ENCODE peak calls at places on chromosomes 13 and 19, in six cellular contexts. S, J, R, U, C and Y are unnamed samples.

GRCh38 chr19:44644391-44645016 is 794 bp downstream of the PVR start:
- DNase-seq in S (no peak), J (peak), U (peak), C (no peak), R (no peak), Y (peak)

GRCh38 chr13:111115051-111115840 is at the start of gene ARHGEF7:
- DNase-seq in R (no peak), J (no peak), C (no peak), U (peak), S (no peak), Y (no peak)

GRCh38 chr13:75123428-75123827 is 358.5 kb downstream of the TBC1D4 start:
- DNase-seq in S (no peak), R (no peak), U (no peak), C (no peak), J (no peak), Y (no peak)

GRCh38 chr19:5430237-5430636 is 25.0 kb upstream of the ZNRF4 start:
- DNase-seq in C (no peak), J (no peak), U (no peak), S (no peak), R (no peak), Y (no peak)

GRCh38 chr19:17103177-17103576 is 27.6 kb downstream of the MYO9B start:
- DNase-seq in R (no peak), J (peak), S (no peak), U (peak), C (no peak), Y (peak)

GRCh38 chr19:38634757-38635482 is 12.5 kb upstream of the ACTN4 start:
- DNase-seq in U (peak), S (no peak), R (peak), J (peak), C (peak), Y (peak)

GRCh38 chr13:110387451-110388140 is 80.5 kb downstream of the COL4A2 start:
- DNase-seq in U (peak), C (peak), S (no peak), J (peak), R (no peak), Y (no peak)

GRCh38 chr19:35449347-35450043 is 1.4 kb downstream of the FFAR2 start:
- DNase-seq in J (no peak), C (no peak), R (no peak), S (no peak), U (no peak), Y (no peak)

GRCh38 chr19:45955905-45956608 is 17.6 kb downstream of the NOVA2 start:
- DNase-seq in U (no peak), J (peak), S (no peak), R (no peak), C (no peak), Y (peak)

GRCh38 chr13:67231481-67231940 is 1.4 kb upstream of the PCDH9 start:
- DNase-seq in S (no peak), R (no peak), U (no peak), J (peak), C (no peak), Y (no peak)

GRCh38 chr19:18946335-18946734 is 5.3 kb upstream of the HOMER3 start:
- DNase-seq in U (no peak), J (no peak), S (no peak), R (no peak), C (no peak), Y (no peak)

GRCh38 chr13:55654243-55654642 is 1486.5 kb upstream of the PRR20A start:
- DNase-seq in S (no peak), U (no peak), R (no peak), C (no peak), J (no peak), Y (no peak)

GRCh38 chr19:19111967-19112580 is 26.2 kb downstream of the TMEM161A start:
- DNase-seq in C (no peak), S (no peak), U (no peak), R (no peak), J (no peak), Y (no peak)

GRCh38 chr13:80235131-80235530 is 105.8 kb downstream of the SPRY2 start:
- DNase-seq in J (no peak), U (no peak), R (no peak), C (no peak), S (no peak), Y (peak)

GRCh38 chr13:33262997-33263396 is 22.6 kb downstream of the STARD13 start:
- DNase-seq in J (no peak), S (no peak), R (no peak), U (peak), C (no peak), Y (peak)

GRCh38 chr19:18657590-18658365 is 20.9 kb downstream of the KLHL26 start:
- DNase-seq in U (peak), S (no peak), R (no peak), C (peak), J (peak), Y (peak)

GRCh38 chr19:7971553-7972520 is 28.4 kb upstream of the TIMM44 start:
- DNase-seq in S (no peak), R (no peak), U (no peak), J (no peak), C (no peak), Y (no peak)

GRCh38 chr13:62643007-62643483 is 1227.4 kb upstream of the PCDH20 start:
- DNase-seq in U (no peak), J (no peak), R (no peak), S (no peak), C (no peak), Y (peak)

GRCh38 chr13:97356592-97356991 is 77.4 kb upstream of the RAP2A start:
- DNase-seq in R (no peak), C (no peak), U (no peak), S (no peak), J (no peak), Y (no peak)

GRCh38 chr13:112053744-112054615 is 13.0 kb upstream of the SOX1 start:
- DNase-seq in S (no peak), J (no peak), U (no peak), R (no peak), C (no peak), Y (no peak)

GRCh38 chr13:95281258-95281602 is 20.0 kb downstream of the ABCC4 start:
- DNase-seq in U (peak), R (no peak), S (no peak), J (no peak), C (no peak), Y (no peak)

GRCh38 chr19:14089662-14090508 is 666 bp downstream of the SAMD1 start:
- DNase-seq in C (peak), U (peak), J (peak), R (peak), S (no peak), Y (peak)

GRCh38 chr13:50128406-50129048 is 113.3 kb downstream of the KCNRG start:
- DNase-seq in C (no peak), J (no peak), S (no peak), R (peak), U (no peak), Y (no peak)

GRCh38 chr13:101258071-101258470 is 158.2 kb downstream of the NALCN start:
- DNase-seq in R (no peak), C (peak), J (peak), S (no peak), U (peak), Y (peak)

GRCh38 chr19:3982701-3983541 is 2.3 kb downstream of the EEF2 start:
- DNase-seq in J (peak), C (no peak), R (no peak), S (no peak), U (peak), Y (peak)

GRCh38 chr13:81610613-81611012 is 1269.7 kb upstream of the SPRY2 start:
- DNase-seq in J (no peak), R (no peak), U (no peak), C (no peak), S (no peak), Y (no peak)

GRCh38 chr13:26449063-26449848 is 108.2 kb upstream of the WASF3 start:
- DNase-seq in C (no peak), S (no peak), R (no peak), J (no peak), U (peak), Y (peak)

GRCh38 chr19:16886305-16886880 is 2.4 kb upstream of the F2RL3 start:
- DNase-seq in S (no peak), C (no peak), R (no peak), J (peak), U (peak), Y (peak)

GRCh38 chr19:14404322-14404721 is 14.8 kb downstream of the DDX39A start:
- DNase-seq in R (peak), C (peak), J (no peak), U (no peak), S (no peak), Y (no peak)

GRCh38 chr13:90445179-90445578 is 902.3 kb upstream of the MIR17HG start:
- DNase-seq in R (no peak), U (peak), C (no peak), J (peak), S (no peak), Y (peak)

GRCh38 chr13:61463027-61463426 is 47.4 kb upstream of the PCDH20 start:
- DNase-seq in U (no peak), C (no peak), J (no peak), R (no peak), S (no peak), Y (no peak)

GRCh38 chr13:39353988-39354387 is 249.0 kb downstream of the LHFPL6 start:
- DNase-seq in R (no peak), U (peak), C (no peak), S (no peak), J (peak), Y (peak)

GRCh38 chr19:30625947-30626346 is 253.8 kb downstream of the ZNF536 start:
- DNase-seq in R (no peak), J (no peak), C (no peak), S (no peak), U (no peak), Y (no peak)

GRCh38 chr13:39217471-39217870 is 179.2 kb downstream of the NHLRC3 start:
- DNase-seq in R (no peak), J (no peak), S (no peak), U (no peak), C (no peak), Y (no peak)

GRCh38 chr13:99282264-99283231 is 24.4 kb upstream of the GPR18 start:
- DNase-seq in R (no peak), U (no peak), S (no peak), C (peak), J (no peak), Y (no peak)

GRCh38 chr13:51007216-51007615 is 97.6 kb downstream of the RNASEH2B start:
- DNase-seq in J (no peak), R (no peak), C (no peak), U (no peak), S (no peak), Y (no peak)

GRCh38 chr19:56566904-56567273 is 379 bp upstream of the ZNF470 start:
- DNase-seq in R (peak), J (no peak), C (no peak), U (peak), S (no peak), Y (peak)